ENCODE peak calls at places on chromosome 1, in seven cellular contexts. One of them, this sample, is unnamed.
A peak's percentile ranks its signal among the peaks of the same experiment; 100 is the strongest.

GRCh38 chr1:152777510-152778137 is 2.7 kb downstream of the LCE1F start:
- DNase-seq in iPS-NIHi11: no peak
- DNase-seq in NAMALWA: peak; percentile 51
- DNase-seq in amniotic epithelial cell: no peak
- DNase-seq in upper lobe of right lung: no peak
- DNase-seq in HT1080: no peak
- DNase-seq in amniotic stem cell: no peak
- DNase-seq in this sample: peak; percentile 7

GRCh38 chr1:212749924-212750535 is 41.5 kb downstream of the NSL1 start:
- DNase-seq in iPS-NIHi11: peak; percentile 75
- DNase-seq in NAMALWA: peak; percentile 53
- DNase-seq in amniotic epithelial cell: peak; percentile 59
- DNase-seq in upper lobe of right lung: no peak
- DNase-seq in HT1080: peak; percentile 39
- DNase-seq in amniotic stem cell: no peak
- DNase-seq in this sample: no peak

GRCh38 chr1:240499012-240499411 is 112.9 kb downstream of the GREM2 start:
- DNase-seq in iPS-NIHi11: no peak
- DNase-seq in NAMALWA: no peak
- DNase-seq in amniotic epithelial cell: peak; percentile 40
- DNase-seq in upper lobe of right lung: no peak
- DNase-seq in HT1080: peak; percentile 57
- DNase-seq in amniotic stem cell: no peak
- DNase-seq in this sample: no peak

GRCh38 chr1:10508511-10508951 is 33.8 kb downstream of the PEX14 start:
- DNase-seq in iPS-NIHi11: peak; percentile 71
- DNase-seq in NAMALWA: no peak
- DNase-seq in amniotic epithelial cell: no peak
- DNase-seq in upper lobe of right lung: no peak
- DNase-seq in HT1080: no peak
- DNase-seq in amniotic stem cell: no peak
- DNase-seq in this sample: no peak

GRCh38 chr1:91791103-91791502 is 94.8 kb downstream of the TGFBR3 start:
- DNase-seq in iPS-NIHi11: peak; percentile 55
- DNase-seq in NAMALWA: no peak
- DNase-seq in amniotic epithelial cell: no peak
- DNase-seq in upper lobe of right lung: no peak
- DNase-seq in HT1080: no peak
- DNase-seq in amniotic stem cell: no peak
- DNase-seq in this sample: no peak

GRCh38 chr1:157580179-157580827 is 17.6 kb downstream of the FCRL4 start:
- DNase-seq in iPS-NIHi11: peak; percentile 76
- DNase-seq in NAMALWA: peak; percentile 92
- DNase-seq in amniotic epithelial cell: peak; percentile 52
- DNase-seq in upper lobe of right lung: no peak
- DNase-seq in HT1080: peak; percentile 44
- DNase-seq in amniotic stem cell: peak; percentile 5
- DNase-seq in this sample: peak; percentile 69

GRCh38 chr1:50783286-50783685 is 176.8 kb downstream of the FAF1 start:
- DNase-seq in iPS-NIHi11: no peak
- DNase-seq in NAMALWA: no peak
- DNase-seq in amniotic epithelial cell: peak; percentile 12
- DNase-seq in upper lobe of right lung: no peak
- DNase-seq in HT1080: no peak
- DNase-seq in amniotic stem cell: no peak
- DNase-seq in this sample: no peak

GRCh38 chr1:30044745-30045144 is 678.6 kb downstream of the MATN1 start:
- DNase-seq in iPS-NIHi11: no peak
- DNase-seq in NAMALWA: no peak
- DNase-seq in amniotic epithelial cell: no peak
- DNase-seq in upper lobe of right lung: no peak
- DNase-seq in HT1080: no peak
- DNase-seq in amniotic stem cell: no peak
- DNase-seq in this sample: no peak

GRCh38 chr1:44511769-44512168 is 106.7 kb downstream of the RNF220 start:
- DNase-seq in iPS-NIHi11: no peak
- DNase-seq in NAMALWA: no peak
- DNase-seq in amniotic epithelial cell: no peak
- DNase-seq in upper lobe of right lung: no peak
- DNase-seq in HT1080: no peak
- DNase-seq in amniotic stem cell: no peak
- DNase-seq in this sample: no peak

This sample was measured in DND-41.